ENCODE peak calls at places on chromosome 5, in seven cellular contexts. V, D, C, E, L, J and T are unnamed samples.
A peak's percentile ranks its signal among the peaks of the same experiment; 100 is the strongest.

GRCh38 chr5:95822038-95822407 is 503 bp downstream of the GLRX start:
- DNase-seq in V (no peak), D (no peak), C (peak; percentile 80), E (no peak), L (no peak), J (peak; percentile 72), T (peak; percentile 29)

GRCh38 chr5:57304931-57305330 is 131.1 kb downstream of the GPBP1 start:
- DNase-seq in V (no peak), D (no peak), C (no peak), E (no peak), L (no peak), J (no peak), T (no peak)

GRCh38 chr5:10789726-10790125 is 28.7 kb upstream of the DAP start:
- DNase-seq in V (no peak), D (no peak), C (no peak), E (no peak), L (no peak), J (no peak), T (no peak)

GRCh38 chr5:40572359-40572758 is 107.4 kb upstream of the PTGER4 start:
- DNase-seq in V (no peak), D (no peak), C (no peak), E (no peak), L (no peak), J (no peak), T (no peak)

GRCh38 chr5:125196479-125197183 is 450.2 kb upstream of the ZNF608 start:
- DNase-seq in V (no peak), D (no peak), C (no peak), E (no peak), L (no peak), J (no peak), T (no peak)

GRCh38 chr5:58231041-58231440 is 228.8 kb downstream of the PLK2 start:
- DNase-seq in V (no peak), D (no peak), C (no peak), E (no peak), L (no peak), J (no peak), T (no peak)

GRCh38 chr5:172782169-172783039 is 11.4 kb upstream of the DUSP1 start:
- DNase-seq in V (no peak), D (no peak), C (no peak), E (peak; percentile 86), L (no peak), J (no peak), T (peak; percentile 42)

GRCh38 chr5:135703026-135703550 is 124.3 kb upstream of the CXCL14 start:
- DNase-seq in V (no peak), D (no peak), C (no peak), E (no peak), L (no peak), J (no peak), T (no peak)

GRCh38 chr5:42632501-42632900 is 124.1 kb upstream of the CCDC152 start:
- DNase-seq in V (no peak), D (no peak), C (no peak), E (no peak), L (no peak), J (no peak), T (no peak)

DNA sequence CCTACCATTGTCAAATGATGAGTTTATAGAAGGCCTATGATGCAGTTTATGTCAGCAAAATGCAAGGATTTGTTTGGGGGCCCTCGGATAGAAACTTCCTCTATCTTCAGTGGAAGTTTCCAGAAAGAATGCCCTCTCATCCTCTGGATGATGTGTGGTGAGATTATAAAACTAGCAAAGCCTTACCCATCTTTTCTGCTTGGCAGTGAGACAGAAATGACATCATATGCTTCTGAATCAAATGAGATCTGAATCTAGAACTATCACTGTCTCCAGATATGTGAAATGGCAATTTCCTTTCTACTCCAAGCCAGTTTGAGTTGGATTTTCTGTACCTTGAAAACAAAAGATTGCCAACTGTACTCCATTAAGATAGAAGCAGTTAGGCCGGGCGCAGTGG is 60.4 kb upstream of the CKMT2 start:
- DNase-seq in V (no peak), D (no peak), C (no peak), E (no peak), L (no peak), J (no peak), T (no peak)
- TF ChIP-seq JUND in V (no peak), D (no peak), C (no peak), E (no peak), L (no peak), J (no peak), T (no peak)

GRCh38 chr5:72378636-72379289 is 58.6 kb downstream of the PTCD2 start:
- DNase-seq in V (no peak), D (no peak), C (no peak), E (no peak), L (no peak), J (peak; percentile 21), T (no peak)

GRCh38 chr5:72380491-72381274 is 60.5 kb downstream of the PTCD2 start:
- DNase-seq in V (no peak), D (no peak), C (no peak), E (no peak), L (no peak), J (no peak), T (no peak)

GRCh38 chr5:72377920-72378635 is 57.9 kb downstream of the PTCD2 start:
- DNase-seq in V (no peak), D (no peak), C (no peak), E (no peak), L (no peak), J (no peak), T (no peak)

GRCh38 chr5:72383280-72384205 is 63.4 kb downstream of the PTCD2 start:
- DNase-seq in V (no peak), D (no peak), C (no peak), E (no peak), L (no peak), J (no peak), T (no peak)

DNA sequence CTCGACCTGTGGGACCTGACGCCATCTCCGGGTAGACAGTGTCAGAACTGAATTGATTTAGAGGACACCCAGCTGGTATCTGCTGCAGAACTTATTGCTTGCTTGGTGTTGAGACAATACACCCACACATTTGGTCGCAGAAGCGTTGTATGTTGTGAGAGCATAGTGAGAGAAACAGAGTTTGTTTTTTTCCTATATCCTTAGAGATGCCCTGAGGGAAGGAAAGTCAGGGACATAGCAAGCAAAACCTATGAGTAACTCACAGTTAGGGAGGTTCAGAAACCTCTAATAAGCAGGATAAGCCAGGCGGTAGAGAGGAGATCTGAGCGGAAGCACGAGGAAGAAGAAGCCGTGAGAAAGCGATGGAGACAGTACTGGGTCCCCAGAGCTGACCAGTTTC is 59.8 kb downstream of the PTCD2 start:
- DNase-seq in V (no peak), D (no peak), C (no peak), E (no peak), L (no peak), J (no peak), T (no peak)
- TF ChIP-seq JUND in V (no peak), D (no peak), C (no peak), E (no peak), L (no peak), J (no peak), T (no peak)

GRCh38 chr5:77277764-77278163 is 67.3 kb downstream of the PDE8B start:
- DNase-seq in V (no peak), D (no peak), C (no peak), E (no peak), L (no peak), J (no peak), T (no peak)

GRCh38 chr5:77285442-77285841 is 75.0 kb downstream of the PDE8B start:
- DNase-seq in V (no peak), D (no peak), C (no peak), E (no peak), L (no peak), J (no peak), T (no peak)

GRCh38 chr5:77281969-77282336 is 71.5 kb downstream of the PDE8B start:
- DNase-seq in V (no peak), D (no peak), C (no peak), E (no peak), L (no peak), J (no peak), T (no peak)

GRCh38 chr5:77282337-77283027 is 72.0 kb downstream of the PDE8B start:
- DNase-seq in V (no peak), D (no peak), C (no peak), E (no peak), L (no peak), J (peak; percentile 29), T (peak; percentile 89)

DNA sequence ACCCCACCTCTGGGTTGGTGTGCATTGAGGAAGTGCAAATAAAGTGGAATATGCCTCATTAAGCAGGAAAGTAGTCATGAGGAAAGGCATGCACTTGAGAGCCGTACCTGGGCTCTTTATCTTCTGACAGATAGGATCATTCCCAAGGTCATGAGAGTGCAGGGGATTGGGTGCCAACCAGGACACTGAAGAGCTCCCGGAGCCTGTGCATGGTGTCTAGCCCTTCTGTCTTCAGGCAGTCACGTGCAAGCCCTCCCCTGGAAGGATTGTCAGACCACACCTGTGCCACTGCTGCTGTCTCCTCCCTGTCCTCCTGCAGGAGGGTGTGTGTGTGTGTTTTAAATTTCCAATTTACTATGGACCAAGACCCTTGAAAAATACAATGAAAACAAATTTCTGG is 69.6 kb downstream of the PDE8B start:
- DNase-seq in V (no peak), D (no peak), C (no peak), E (no peak), L (no peak), J (no peak), T (no peak)
- TF ChIP-seq JUND in V (no peak), D (no peak), C (no peak), E (no peak), L (no peak), J (no peak), T (no peak)

GRCh38 chr5:159507661-159508060 is 177.4 kb upstream of the IL12B start:
- DNase-seq in V (no peak), D (no peak), C (no peak), E (no peak), L (no peak), J (no peak), T (no peak)

GRCh38 chr5:159504857-159505304 is 174.6 kb upstream of the IL12B start:
- DNase-seq in V (no peak), D (no peak), C (no peak), E (no peak), L (no peak), J (no peak), T (peak; percentile 31)

GRCh38 chr5:159507055-159507454 is 176.8 kb upstream of the IL12B start:
- DNase-seq in V (no peak), D (no peak), C (no peak), E (no peak), L (no peak), J (no peak), T (no peak)

GRCh38 chr5:159503236-159503635 is 172.9 kb upstream of the IL12B start:
- DNase-seq in V (no peak), D (no peak), C (no peak), E (no peak), L (no peak), J (no peak), T (no peak)

DNA sequence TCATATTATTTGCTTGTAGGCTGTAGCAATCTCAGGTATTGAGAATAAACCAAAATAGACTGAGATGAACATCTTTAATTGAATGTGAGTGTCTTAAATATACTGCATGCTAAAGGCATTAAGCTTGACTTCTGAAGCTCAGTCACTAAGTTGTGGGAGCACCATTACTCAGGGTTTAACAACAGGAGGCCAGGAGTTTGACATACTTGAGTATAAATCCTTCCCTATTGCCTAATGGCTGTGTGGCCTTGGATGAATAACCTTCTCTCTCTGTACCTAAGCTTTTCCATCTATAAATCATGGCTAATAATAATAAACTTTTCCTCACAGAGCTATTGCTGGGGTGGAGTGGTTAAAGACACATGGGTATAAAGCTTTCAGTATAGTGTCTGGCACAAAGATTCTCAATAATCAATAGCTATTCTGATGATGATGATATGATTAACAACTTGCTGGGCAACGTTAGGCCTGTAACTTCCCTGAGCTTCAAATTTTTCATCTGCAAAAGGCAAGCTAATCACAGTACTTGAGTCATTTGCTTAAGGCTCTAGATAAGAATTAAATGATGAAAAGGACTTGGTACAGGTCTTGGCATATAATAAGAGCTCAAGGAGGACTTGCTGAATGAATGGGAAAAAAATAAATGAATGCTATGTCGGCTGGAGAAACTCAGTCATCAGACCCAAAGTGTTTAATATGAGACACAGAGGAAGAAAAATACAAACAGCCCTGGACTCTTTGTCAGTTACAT is 174.0 kb upstream of the IL12B start:
- DNase-seq in V (no peak), D (no peak), C (no peak), E (no peak), L (no peak), J (no peak), T (no peak)
- TF ChIP-seq JUND in V (no peak), D (no peak), C (no peak), E (no peak), L (no peak), J (no peak), T (no peak)